ENCODE peak calls at places on chromosomes 4 and X, in seven cellular contexts. O is SK-N-SH; L is caudate nucleus; T is endodermal cell; I is CD8-positive, alpha-beta T cell; Z is K562; A is H9. R is an unnamed sample.

GRCh38 chrX:49155900-49156837 is 6.4 kb upstream of the MAGIX start:
- DNase-seq in O (peak; percentile 91), L (peak; percentile 77), T (peak; percentile 90), I (peak; percentile 90), Z (peak; percentile 89), A (peak; percentile 86), R (peak; percentile 77)

GRCh38 chr4:114077610-114078009 is 98.2 kb upstream of the ARSJ start:
- DNase-seq in O (no peak), L (no peak), T (no peak), I (no peak), Z (no peak), A (no peak), R (no peak)

GRCh38 chrX:48864210-48864609 is 28.8 kb upstream of the PCSK1N start:
- DNase-seq in O (no peak), L (no peak), T (no peak), I (no peak), Z (no peak), A (no peak), R (no peak)

GRCh38 chrX:134244043-134244442 is 7.1 kb downstream of the CCDC160 start:
- DNase-seq in O (no peak), L (no peak), T (no peak), I (no peak), Z (no peak), A (no peak), R (no peak)

GRCh38 chr4:158946825-158947224 is 156.1 kb upstream of the RAPGEF2 start:
- DNase-seq in O (no peak), L (no peak), T (no peak), I (no peak), Z (no peak), A (no peak), R (no peak)

GRCh38 chr4:119536572-119537528 is 91.8 kb downstream of the PDE5A start:
- DNase-seq in O (no peak), L (no peak), T (no peak), I (no peak), Z (no peak), A (no peak), R (no peak)

GRCh38 chr4:106981431-106981830 is 54.7 kb downstream of the DKK2 start:
- DNase-seq in O (no peak), L (no peak), T (no peak), I (no peak), Z (no peak), A (no peak), R (no peak)

GRCh38 chrX:40471965-40472648 is 108.7 kb upstream of the ATP6AP2 start:
- DNase-seq in O (peak; percentile 38), L (no peak), T (peak; percentile 87), I (peak; percentile 53), Z (peak; percentile 16), A (peak; percentile 72), R (peak; percentile 71)

GRCh38 chr4:7206385-7206784 is 14.0 kb downstream of the SORCS2 start:
- DNase-seq in O (no peak), L (no peak), T (peak; percentile 65), I (no peak), Z (peak; percentile 33), A (no peak), R (peak; percentile 88)

GRCh38 chr4:38306482-38307071 is 346.4 kb downstream of the PTTG2 start:
- DNase-seq in O (no peak), L (no peak), T (no peak), I (no peak), Z (no peak), A (no peak), R (no peak)

GRCh38 chr4:42706086-42706485 is 49.2 kb upstream of the ATP8A1 start:
- DNase-seq in O (no peak), L (no peak), T (no peak), I (no peak), Z (no peak), A (no peak), R (no peak)

GRCh38 chr4:128591482-128591881 is 218.0 kb upstream of the JADE1 start:
- DNase-seq in O (no peak), L (no peak), T (no peak), I (no peak), Z (no peak), A (no peak), R (no peak)

GRCh38 chr4:83830138-83830537 is 294.2 kb downstream of the GPAT3 start:
- DNase-seq in O (no peak), L (no peak), T (peak; percentile 68), I (no peak), Z (no peak), A (no peak), R (no peak)

GRCh38 chrX:125778256-125778655 is 387.8 kb downstream of the DCAF12L2 start:
- DNase-seq in O (no peak), L (no peak), T (no peak), I (no peak), Z (no peak), A (no peak), R (no peak)

GRCh38 chrX:125786306-125786705 is 379.8 kb downstream of the DCAF12L2 start:
- DNase-seq in O (no peak), L (no peak), T (no peak), I (no peak), Z (no peak), A (no peak), R (no peak)

GRCh38 chrX:125782184-125782583 is 383.9 kb downstream of the DCAF12L2 start:
- DNase-seq in O (no peak), L (no peak), T (no peak), I (no peak), Z (no peak), A (no peak), R (no peak)
- H3K27ac ChIP-seq in O (no peak overlapping the region), L (no peak overlapping the region), T (no peak overlapping the region), I (no peak overlapping the region), Z (no peak overlapping the region), A (peak overlapping the region; percentile 40), R (no peak overlapping the region)

GRCh38 chrX:22136711-22137110 is 104.6 kb downstream of the PHEX start:
- DNase-seq in O (no peak), L (no peak), T (no peak), I (no peak), Z (no peak), A (no peak), R (no peak)
- H3K27ac ChIP-seq in O (peak overlapping the region; percentile 83), L (peak overlapping the region; percentile 28), T (no peak overlapping the region), I (no peak overlapping the region), Z (no peak overlapping the region), A (no peak overlapping the region), R (no peak overlapping the region)

GRCh38 chr4:163662761-163663160 is 168.3 kb downstream of the TMA16 start:
- DNase-seq in O (no peak), L (no peak), T (no peak), I (no peak), Z (no peak), A (no peak), R (no peak)

GRCh38 chr4:163665521-163666334 is 171.2 kb downstream of the TMA16 start:
- DNase-seq in O (no peak), L (no peak), T (no peak), I (no peak), Z (no peak), A (no peak), R (no peak)

GRCh38 chr4:163663454-163664225 is 169.2 kb downstream of the TMA16 start:
- DNase-seq in O (no peak), L (no peak), T (no peak), I (no peak), Z (no peak), A (no peak), R (no peak)

DNA sequence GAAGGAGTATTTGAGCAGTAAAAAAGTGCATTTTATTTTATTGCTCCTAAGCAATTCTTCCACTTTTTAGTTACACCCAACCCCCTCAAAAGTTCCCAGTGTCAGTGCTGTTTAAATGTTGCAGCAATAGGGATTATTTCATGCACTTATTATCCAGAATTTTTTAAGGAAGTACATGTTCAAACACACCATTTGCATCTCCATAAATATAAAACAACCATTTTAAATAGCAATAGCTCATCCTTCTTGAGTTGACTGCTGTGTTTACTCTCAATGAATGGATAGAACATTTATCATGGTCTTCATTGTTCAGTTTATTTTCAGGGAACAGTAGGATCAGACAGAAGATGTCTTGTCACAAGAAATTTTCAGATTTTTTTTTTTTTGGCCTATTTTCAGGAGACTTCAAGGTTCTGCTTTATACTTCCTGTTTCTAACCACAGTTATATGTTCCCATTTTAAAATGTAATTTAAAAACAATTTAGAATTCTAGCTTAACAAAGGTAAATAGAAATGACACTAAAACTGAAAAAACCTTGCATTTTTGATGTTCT is 171.9 kb downstream of the TMA16 start:
- DNase-seq in O (no peak), L (no peak), T (no peak), I (no peak), Z (no peak), A (no peak), R (no peak)
- H3K27ac ChIP-seq in O (no peak overlapping the region), L (no peak overlapping the region), T (no peak overlapping the region), I (no peak overlapping the region), Z (no peak overlapping the region), A (no peak overlapping the region), R (no peak overlapping the region)

GRCh38 chr4:151606061-151606460 is 154.7 kb downstream of the GATB start:
- DNase-seq in O (no peak), L (no peak), T (no peak), I (no peak), Z (no peak), A (no peak), R (no peak)

GRCh38 chr4:151604238-151604637 is 156.6 kb downstream of the GATB start:
- DNase-seq in O (peak; percentile 48), L (no peak), T (no peak), I (no peak), Z (no peak), A (no peak), R (no peak)

GRCh38 chr4:151605215-151605614 is 155.6 kb downstream of the GATB start:
- DNase-seq in O (no peak), L (no peak), T (no peak), I (no peak), Z (no peak), A (no peak), R (no peak)

GRCh38 chr4:151600432-151600831 is 160.4 kb downstream of the GATB start:
- DNase-seq in O (no peak), L (no peak), T (no peak), I (no peak), Z (no peak), A (no peak), R (no peak)

GRCh38 chr4:151603377-151603776 is 157.4 kb downstream of the GATB start:
- DNase-seq in O (peak; percentile 12), L (no peak), T (no peak), I (no peak), Z (no peak), A (no peak), R (no peak)
- H3K27ac ChIP-seq in O (no peak overlapping the region), L (no peak overlapping the region), T (no peak overlapping the region), I (no peak overlapping the region), Z (no peak overlapping the region), A (no peak overlapping the region), R (no peak overlapping the region)

GRCh38 chr4:85808104-85808503 is 333.2 kb downstream of the ARHGAP24 start:
- DNase-seq in O (no peak), L (no peak), T (no peak), I (no peak), Z (no peak), A (no peak), R (no peak)
- H3K27ac ChIP-seq in O (peak overlapping the region; percentile 62), L (no peak overlapping the region), T (no peak overlapping the region), I (no peak overlapping the region), Z (no peak overlapping the region), A (no peak overlapping the region), R (no peak overlapping the region)

R was measured in WERI-Rb-1.